ENCODE peak calls at places on chromosome 16, in five cellular contexts. K, U, H, X and A are unnamed samples.

GRCh38 chr16:81071816-81072215 is 5.2 kb downstream of the C16orf46 start:
- DNase-seq in K (no peak), U (no peak), H (peak; percentile 28), X (no peak), A (peak; percentile 73)

GRCh38 chr16:87918314-87918713 is 18.0 kb downstream of the CA5A start:
- DNase-seq in K (no peak), U (peak; percentile 74), H (no peak), X (peak; percentile 85), A (no peak)

GRCh38 chr16:28277537-28278388 is 14.6 kb upstream of the SBK1 start:
- DNase-seq in K (peak; percentile 84), U (peak; percentile 92), H (peak; percentile 65), X (peak; percentile 91), A (peak; percentile 71)

GRCh38 chr16:68902376-68903345 is 59.3 kb downstream of the TANGO6 start:
- DNase-seq in K (no peak), U (no peak), H (peak; percentile 72), X (no peak), A (peak; percentile 50)

GRCh38 chr16:85570735-85571562 is 42.2 kb upstream of the GSE1 start:
- DNase-seq in K (peak; percentile 76), U (no peak), H (no peak), X (no peak), A (no peak)

GRCh38 chr16:65024649-65025243 is 97.1 kb downstream of the CDH11 start:
- DNase-seq in K (no peak), U (no peak), H (no peak), X (no peak), A (no peak)

GRCh38 chr16:67641779-67642708 is 2.9 kb upstream of the CARMIL2 start:
- DNase-seq in K (no peak), U (peak; percentile 89), H (no peak), X (peak; percentile 43), A (peak; percentile 35)

GRCh38 chr16:68065716-68066305 is 19.4 kb upstream of the NFATC3 start:
- DNase-seq in K (no peak), U (no peak), H (no peak), X (peak; percentile 32), A (no peak)

GRCh38 chr16:53465606-53466290 is 31.5 kb downstream of the RBL2 start:
- DNase-seq in K (no peak), U (no peak), H (peak; percentile 3), X (no peak), A (no peak)

GRCh38 chr16:1119766-1120611 is 23.9 kb upstream of the C1QTNF8 start:
- DNase-seq in K (no peak), U (no peak), H (no peak), X (no peak), A (no peak)

GRCh38 chr16:22763655-22764054 is 50.3 kb upstream of the HS3ST2 start:
- DNase-seq in K (no peak), U (peak; percentile 72), H (no peak), X (no peak), A (no peak)

GRCh38 chr16:57092786-57093301 is 461 bp downstream of the CPNE2 start:
- DNase-seq in K (peak; percentile 73), U (no peak), H (no peak), X (peak; percentile 67), A (no peak)

GRCh38 chr16:68605746-68606145 is 39.4 kb upstream of the CDH3 start:
- DNase-seq in K (no peak), U (no peak), H (no peak), X (no peak), A (peak; percentile 31)

GRCh38 chr16:88982286-88983084 is 5.5 kb upstream of the CBFA2T3 start:
- DNase-seq in K (no peak), U (no peak), H (no peak), X (no peak), A (no peak)

GRCh38 chr16:72173997-72174396 is 2.0 kb upstream of the PMFBP1 start:
- DNase-seq in K (no peak), U (no peak), H (no peak), X (no peak), A (no peak)

GRCh38 chr16:1074379-1074649 is 1.8 kb downstream of the SSTR5 start:
- DNase-seq in K (no peak), U (no peak), H (no peak), X (no peak), A (no peak)

GRCh38 chr16:50558913-50559312 is 10.7 kb downstream of the NKD1 start:
- DNase-seq in K (no peak), U (no peak), H (no peak), X (no peak), A (no peak)

GRCh38 chr16:88992351-88993005 is 15.5 kb upstream of the CBFA2T3 start:
- DNase-seq in K (no peak), U (no peak), H (no peak), X (no peak), A (no peak)

GRCh38 chr16:28494141-28494851 is at the start of gene APOBR:
- DNase-seq in K (peak; percentile 78), U (no peak), H (no peak), X (no peak), A (no peak)

GRCh38 chr16:69338557-69339288 is 641 bp downstream of the COG8 start:
- DNase-seq in K (no peak), U (no peak), H (no peak), X (no peak), A (no peak)

GRCh38 chr16:58511933-58512815 is 3.1 kb upstream of the SETD6 start:
- DNase-seq in K (no peak), U (peak; percentile 80), H (no peak), X (peak; percentile 75), A (peak; percentile 58)

GRCh38 chr16:440627-441026 is 15.2 kb downstream of the RAB11FIP3 start:
- DNase-seq in K (no peak), U (no peak), H (no peak), X (no peak), A (no peak)

GRCh38 chr16:73037331-73037745 is 10.6 kb downstream of the ZFHX3 start:
- DNase-seq in K (no peak), U (peak; percentile 87), H (no peak), X (no peak), A (no peak)

GRCh38 chr16:52863000-52863399 is 189.7 kb downstream of the CHD9NB start:
- DNase-seq in K (no peak), U (no peak), H (no peak), X (no peak), A (no peak)

GRCh38 chr16:27326738-27327585 is 13.2 kb downstream of the IL4R start:
- DNase-seq in K (peak; percentile 36), U (peak; percentile 96), H (peak; percentile 68), X (peak; percentile 50), A (peak; percentile 90)

GRCh38 chr16:86882586-86883280 is 304.4 kb downstream of the FOXL1 start:
- DNase-seq in K (no peak), U (peak; percentile 59), H (no peak), X (peak; percentile 40), A (peak; percentile 79)

GRCh38 chr16:85552980-85553435 is 60.1 kb upstream of the GSE1 start:
- DNase-seq in K (no peak), U (no peak), H (no peak), X (no peak), A (no peak)

GRCh38 chr16:57381791-57382534 is 9.7 kb downstream of the CX3CL1 start:
- DNase-seq in K (no peak), U (no peak), H (no peak), X (no peak), A (no peak)

GRCh38 chr16:22948603-22949368 is 134.8 kb downstream of the HS3ST2 start:
- DNase-seq in K (peak; percentile 48), U (peak; percentile 78), H (peak; percentile 82), X (no peak), A (peak; percentile 56)

GRCh38 chr16:27402569-27402963 is 592 bp downstream of the IL21R start:
- DNase-seq in K (no peak), U (no peak), H (no peak), X (no peak), A (no peak)

GRCh38 chr16:75238132-75238852 is 13.1 kb downstream of the BCAR1 start:
- DNase-seq in K (no peak), U (peak; percentile 96), H (no peak), X (peak; percentile 91), A (no peak)
- TF ChIP-seq POLR2A in K (no peak), U (no peak), H (no peak), X (no peak), A (no peak)

GRCh38 chr16:4799171-4799855 is 3.1 kb downstream of the ROGDI start:
- DNase-seq in K (no peak), U (no peak), H (no peak), X (no peak), A (no peak)

GRCh38 chr16:4801051-4801961 is 1.1 kb downstream of the ROGDI start:
- DNase-seq in K (no peak), U (no peak), H (no peak), X (peak; percentile 47), A (no peak)

GRCh38 chr16:4801962-4802658 is at the start of gene ROGDI:
- DNase-seq in K (peak; percentile 64), U (peak; percentile 90), H (peak; percentile 64), X (peak; percentile 83), A (peak; percentile 70)

GRCh38 chr16:4798456-4798855 is 3.3 kb downstream of the SMIM22 start:
- DNase-seq in K (no peak), U (no peak), H (no peak), X (no peak), A (no peak)

DNA sequence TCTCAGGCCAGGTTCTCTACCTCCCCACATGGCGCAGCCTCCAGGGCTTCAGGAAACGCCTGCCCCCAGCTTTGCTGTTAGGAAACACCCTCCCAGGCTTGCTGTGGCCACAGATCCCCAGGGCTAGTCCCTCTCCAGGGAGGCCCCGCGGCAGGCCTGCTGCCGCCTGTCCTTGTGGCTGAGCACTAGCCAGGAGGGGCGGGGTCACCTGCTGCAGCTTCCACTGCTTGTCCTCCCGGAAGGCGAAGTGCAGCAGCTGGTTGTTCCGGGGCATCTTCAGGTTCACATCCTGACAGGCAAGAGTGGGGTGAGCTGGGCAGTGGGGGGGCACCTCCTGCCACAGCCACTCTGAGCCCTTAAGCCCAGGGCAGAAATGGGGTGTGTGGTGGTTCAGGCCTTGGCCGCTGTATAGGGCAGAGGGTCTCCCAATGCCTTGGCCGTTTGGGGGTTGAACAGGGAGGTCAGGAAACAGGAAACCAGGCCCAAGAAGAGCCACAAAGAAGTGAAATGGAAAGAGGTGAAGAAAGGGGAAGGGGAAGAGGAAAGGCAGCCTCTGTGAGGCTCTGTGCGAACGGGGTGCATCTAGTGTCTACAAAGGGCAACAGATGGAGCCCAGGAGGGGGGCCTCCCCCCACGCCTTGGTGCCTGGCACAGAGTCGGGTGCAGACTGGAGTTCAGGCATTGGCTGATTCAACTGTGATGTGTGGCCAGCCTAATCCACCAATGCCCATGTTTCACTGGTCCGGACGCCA is 2.0 kb downstream of the ROGDI start:
- DNase-seq in K (no peak), U (no peak), H (no peak), X (peak; percentile 49), A (no peak)
- TF ChIP-seq POLR2A in K (no peak), U (no peak), H (no peak), X (no peak), A (no peak)

GRCh38 chr16:29807426-29808218 is 1.3 kb downstream of the MAZ start:
- DNase-seq in K (no peak), U (peak; percentile 96), H (peak; percentile 82), X (peak; percentile 89), A (no peak)
- TF ChIP-seq POLR2A in K (peak; percentile 69), U (peak; percentile 79), H (peak; percentile 15), X (no peak), A (peak; percentile 60)

DNA sequence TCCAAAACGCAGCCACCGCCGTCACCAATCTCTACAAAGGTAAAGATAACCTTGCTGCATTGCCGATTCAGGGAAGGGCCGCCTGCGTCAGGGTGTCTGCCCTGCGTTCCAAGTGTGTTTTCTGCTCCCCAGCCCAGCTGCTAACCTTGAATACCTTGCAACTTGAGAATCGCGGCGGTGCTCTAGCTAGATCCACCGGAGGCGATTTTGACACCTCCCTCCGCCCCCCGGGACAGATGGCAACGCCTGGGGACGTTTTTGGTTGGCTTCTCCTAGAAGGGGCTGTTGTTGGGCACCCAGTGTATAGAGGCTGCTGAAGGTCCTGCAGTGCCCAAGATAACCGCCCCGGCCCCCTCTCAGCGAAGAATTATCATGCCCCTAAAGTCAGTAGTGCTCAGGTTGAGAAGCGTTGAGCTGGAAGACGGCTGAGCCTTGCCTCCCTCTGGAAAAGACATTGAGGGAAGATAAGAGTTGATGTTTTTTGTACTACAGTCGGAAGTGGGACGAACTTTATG is 1.6 kb downstream of the HAPSTR1 start:
- DNase-seq in K (no peak), U (peak; percentile 70), H (no peak), X (peak; percentile 45), A (no peak)
- TF ChIP-seq POLR2A in K (no peak), U (no peak), H (no peak), X (no peak), A (no peak)